ENCODE peak calls at places on chromosomes 11 and 22, in ten cellular contexts. J is spleen, V is K562, I is transverse colon, D is HCT116, R is H1, Q is SK-N-MC, X is GM12892, E is sigmoid colon, G is stomach. K is an unnamed sample.

GRCh38 chr11:126185200-126186030 is 26.0 kb downstream of the RPUSD4 start:
- DNase-seq in I (no peak), X (no peak), G (no peak), Q (no peak), V (no peak), D (no peak), J (peak; percentile 48), E (no peak), R (no peak), K (no peak)

GRCh38 chr11:117792241-117792640 is 4.8 kb downstream of the DSCAML1 start:
- DNase-seq in I (no peak), X (no peak), V (no peak), J (no peak), Q (no peak), E (no peak), R (no peak), G (no peak), D (no peak), K (no peak)

GRCh38 chr11:17352925-17353227 is 1.3 kb downstream of the NCR3LG1 start:
- DNase-seq in R (peak; percentile 59), D (no peak), Q (no peak), V (peak; percentile 78), J (peak; percentile 86), E (peak; percentile 69), X (peak; percentile 34), I (peak; percentile 71), G (peak; percentile 54), K (no peak)

GRCh38 chr11:120929090-120929489 is 94.8 kb upstream of the TBCEL start:
- DNase-seq in J (no peak), X (no peak), Q (no peak), D (no peak), R (no peak), E (no peak), I (no peak), V (no peak), G (no peak), K (no peak)

GRCh38 chr11:69371731-69372588 is 78.0 kb downstream of the MYEOV start:
- DNase-seq in X (no peak), R (peak; percentile 32), G (peak; percentile 19), V (no peak), Q (no peak), D (no peak), I (peak; percentile 4), J (peak; percentile 60), E (peak; percentile 35), K (no peak)

GRCh38 chr11:73085189-73085875 is 56.8 kb downstream of the FCHSD2 start:
- DNase-seq in D (no peak), Q (no peak), V (no peak), R (no peak), J (no peak), I (no peak), G (no peak), E (no peak), X (no peak), K (no peak)

GRCh38 chr11:121630041-121630440 is 177.3 kb upstream of the SORL1-AS1 start:
- DNase-seq in D (no peak), I (no peak), Q (no peak), G (no peak), V (no peak), R (no peak), E (no peak), J (no peak), X (no peak), K (no peak)

GRCh38 chr11:9076661-9077060 is 14.7 kb downstream of the SCUBE2 start:
- DNase-seq in G (no peak), D (no peak), X (no peak), I (no peak), V (no peak), J (no peak), Q (no peak), E (no peak), R (peak; percentile 33), K (no peak)

GRCh38 chr11:68594123-68594522 is 90.2 kb upstream of the GAL start:
- DNase-seq in R (no peak), I (no peak), G (no peak), J (no peak), Q (no peak), D (no peak), V (no peak), E (no peak), X (no peak), K (no peak)

GRCh38 chr11:110907629-110908028 is 195.4 kb upstream of the ARHGAP20 start:
- DNase-seq in Q (peak; percentile 18), X (no peak), G (peak; percentile 47), E (no peak), D (no peak), V (no peak), R (no peak), I (peak; percentile 72), J (no peak), K (no peak)

GRCh38 chr11:61118406-61118805 is 16.1 kb downstream of the CD5 start:
- DNase-seq in X (no peak), Q (no peak), R (no peak), I (no peak), J (no peak), D (no peak), G (no peak), E (no peak), V (no peak), K (no peak)

GRCh38 chr11:211741-212140 is 4.2 kb downstream of the RIC8A start:
- DNase-seq in D (no peak), E (peak; percentile 41), J (no peak), G (peak; percentile 9), Q (no peak), X (no peak), R (no peak), V (no peak), I (no peak), K (no peak)

GRCh38 chr22:19275513-19275912 is 16.0 kb downstream of the CLTCL1 start:
- DNase-seq in R (no peak), J (no peak), G (no peak), D (no peak), X (no peak), V (no peak), I (no peak), Q (no peak), E (no peak), K (no peak)

DNA sequence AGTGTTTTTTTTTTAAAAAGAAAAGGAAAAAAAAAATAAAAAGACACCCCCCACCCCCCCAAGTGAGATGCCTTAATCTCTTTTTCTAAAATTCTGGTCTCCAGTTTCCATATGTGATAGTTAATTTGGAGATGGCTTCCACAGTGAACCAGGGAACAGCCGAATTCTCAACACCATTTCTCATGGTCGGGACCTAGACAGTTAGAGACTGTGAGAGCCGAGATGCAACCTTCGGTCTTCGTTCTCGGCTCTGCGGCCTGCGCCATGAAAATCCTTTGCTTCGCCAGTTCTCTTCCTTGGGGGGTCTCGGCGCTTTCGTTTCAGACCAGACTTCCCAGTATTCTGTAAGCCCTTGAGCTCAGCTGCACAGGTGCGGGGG is 731 bp downstream of the CACNG2 start:
- DNase-seq in G (no peak), R (no peak), I (no peak), Q (no peak), J (no peak), D (no peak), E (no peak), X (no peak), V (no peak), K (no peak)
- TF ChIP-seq POLR2AphosphoS5 in G (no peak), R (no peak), I (no peak), Q (no peak), J (no peak), D (no peak), E (no peak), X (no peak), V (no peak), K (no peak)

GRCh38 chr11:79482800-79483199 is 42.0 kb upstream of the TENM4 start:
- DNase-seq in D (no peak), V (no peak), E (no peak), X (peak; percentile 26), I (no peak), Q (no peak), G (no peak), R (no peak), J (no peak), K (peak; percentile 72)
- TF ChIP-seq POLR2AphosphoS5 in D (no peak), V (no peak), E (no peak), X (no peak), I (no peak), Q (no peak), G (no peak), R (no peak), J (no peak), K (no peak)

DNA sequence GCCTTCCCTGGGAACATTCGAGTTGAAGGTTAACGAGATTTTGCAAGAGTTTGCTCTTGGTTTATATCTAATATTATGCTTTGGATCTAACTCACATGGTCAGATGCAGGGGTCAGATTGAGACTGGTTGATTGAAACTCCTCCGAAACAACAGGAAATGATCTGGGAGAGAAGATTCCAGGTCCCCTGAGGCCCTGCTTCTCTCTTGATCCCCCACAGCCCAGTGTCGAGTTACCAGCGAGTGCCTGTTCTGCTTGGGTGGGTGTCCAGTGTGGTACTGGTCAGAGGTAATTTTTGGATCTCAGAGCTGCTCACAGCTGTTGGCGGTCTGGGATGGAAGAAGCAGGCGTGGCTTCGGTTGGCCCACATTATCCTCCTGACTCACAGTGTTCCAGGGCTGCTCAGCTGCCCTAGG is 9.2 kb downstream of the FBLN1 start:
- DNase-seq in R (no peak), J (no peak), I (peak; percentile 62), D (no peak), E (peak; percentile 96), G (peak; percentile 43), X (no peak), Q (no peak), V (no peak), K (no peak)
- TF ChIP-seq POLR2AphosphoS5 in R (no peak), J (no peak), I (peak; percentile 47), D (no peak), E (peak; percentile 52), G (peak; percentile 27), X (no peak), Q (no peak), V (no peak), K (no peak)

DNA sequence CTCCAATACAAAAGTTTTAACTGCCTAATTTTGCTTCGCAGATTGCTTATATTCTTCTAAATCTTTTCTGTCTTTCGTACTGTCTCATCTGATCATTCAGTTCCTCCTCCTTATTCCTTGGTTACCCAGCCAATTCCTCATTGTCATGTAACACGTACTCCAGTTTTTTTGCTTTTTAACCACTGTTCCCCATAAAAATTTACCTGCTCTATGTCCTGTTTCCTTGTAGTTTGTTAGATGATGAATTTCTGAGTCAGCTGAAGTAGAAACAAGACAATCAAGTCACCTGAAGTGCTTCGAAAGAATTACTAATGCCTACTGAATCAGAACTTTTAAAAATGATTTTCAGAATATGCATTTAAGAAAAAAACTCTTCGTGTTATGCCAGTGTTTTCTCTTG is 150.6 kb downstream of the CNTN5 start:
- DNase-seq in V (no peak), X (no peak), Q (no peak), E (no peak), I (no peak), G (no peak), R (no peak), D (no peak), J (no peak), K (no peak)
- TF ChIP-seq POLR2AphosphoS5 in V (no peak), X (no peak), Q (no peak), E (no peak), I (no peak), G (no peak), R (no peak), D (no peak), J (no peak), K (no peak)

K was measured in GM12878.